ENCODE peak calls at places on chromosomes 16 and 17, in nine cellular contexts. Z is WTC11, S is lower leg skin, R is transverse colon, M is right atrium auricular region, A is cardiac fibroblast, X is astrocyte of the spinal cord, E is cardiac muscle cell, C is lung. O is an unnamed sample.

GRCh38 chr17:78687944-78688343 is 94.1 kb downstream of the CYTH1 start:
- DNase-seq in Z (no peak), S (no peak), R (no peak), M (no peak), A (no peak), X (no peak), E (no peak), C (no peak), O (no peak)

GRCh38 chr16:7025616-7026190 is 306.9 kb upstream of the RBFOX1 start:
- DNase-seq in Z (peak; percentile 40), S (peak; percentile 90), R (peak; percentile 66), M (no peak), A (peak; percentile 27), X (no peak), E (no peak), C (peak; percentile 45), O (peak; percentile 85)

GRCh38 chr17:18159551-18160120 is 24.0 kb upstream of the ALKBH5 start:
- DNase-seq in Z (no peak), S (no peak), R (no peak), M (no peak), A (peak; percentile 25), X (no peak), E (no peak), C (no peak), O (no peak)

GRCh38 chr16:54216268-54217187 is 70.1 kb downstream of the IRX3 start:
- DNase-seq in Z (no peak), S (no peak), R (no peak), M (peak; percentile 80), A (no peak), X (no peak), E (peak; percentile 69), C (no peak), O (no peak)

GRCh38 chr16:87384162-87384999 is 805 bp upstream of the FBXO31 start:
- DNase-seq in Z (peak; percentile 70), S (no peak), R (peak; percentile 65), M (no peak), A (no peak), X (no peak), E (no peak), C (peak; percentile 43), O (no peak)

GRCh38 chr16:59543641-59544040 is 809.5 kb upstream of the GOT2 start:
- DNase-seq in Z (no peak), S (no peak), R (no peak), M (no peak), A (peak; percentile 70), X (peak; percentile 81), E (no peak), C (no peak), O (no peak)

GRCh38 chr17:45003877-45004276 is 35.8 kb upstream of the C1QL1 start:
- DNase-seq in Z (no peak), S (no peak), R (no peak), M (no peak), A (no peak), X (no peak), E (no peak), C (no peak), O (no peak)

GRCh38 chr16:11511328-11511727 is 75.4 kb downstream of the LITAF start:
- DNase-seq in Z (no peak), S (no peak), R (no peak), M (no peak), A (no peak), X (no peak), E (no peak), C (no peak), O (no peak)

GRCh38 chr17:7930841-7931631 is 710 bp downstream of the TRAPPC1 start:
- DNase-seq in Z (no peak), S (no peak), R (no peak), M (no peak), A (no peak), X (peak; percentile 17), E (no peak), C (no peak), O (no peak)

GRCh38 chr17:79949646-79950292 is 85.9 kb downstream of the TBC1D16 start:
- DNase-seq in Z (peak; percentile 82), S (peak; percentile 42), R (no peak), M (no peak), A (no peak), X (no peak), E (no peak), C (no peak), O (no peak)

GRCh38 chr16:1543085-1543896 is 9.8 kb downstream of the TMEM204 start:
- DNase-seq in Z (peak; percentile 41), S (no peak), R (peak; percentile 43), M (peak; percentile 79), A (peak; percentile 93), X (peak; percentile 65), E (peak; percentile 87), C (peak; percentile 61), O (no peak)

GRCh38 chr17:20310481-20310880 is 156.9 kb downstream of the LGALS9B start:
- DNase-seq in Z (no peak), S (no peak), R (no peak), M (no peak), A (no peak), X (no peak), E (no peak), C (no peak), O (no peak)

GRCh38 chr17:34750004-34750403 is 170.6 kb downstream of the TMEM132E start:
- DNase-seq in Z (no peak), S (peak; percentile 15), R (no peak), M (no peak), A (no peak), X (no peak), E (no peak), C (no peak), O (no peak)

GRCh38 chr16:72677662-72678447 is 370.1 kb downstream of the ZFHX3 start:
- DNase-seq in Z (no peak), S (no peak), R (peak; percentile 48), M (no peak), A (peak; percentile 78), X (peak; percentile 41), E (no peak), C (no peak), O (no peak)

GRCh38 chr17:41710472-41711090 is 1.6 kb upstream of the GAST start:
- DNase-seq in Z (no peak), S (no peak), R (no peak), M (no peak), A (peak; percentile 95), X (peak; percentile 70), E (peak; percentile 66), C (no peak), O (no peak)

GRCh38 chr17:75514299-75515228 is 773 bp downstream of the CASKIN2 start:
- DNase-seq in Z (peak; percentile 50), S (no peak), R (peak; percentile 26), M (no peak), A (no peak), X (no peak), E (no peak), C (peak; percentile 38), O (no peak)

GRCh38 chr17:33730131-33730530 is 437.0 kb upstream of the ASIC2 start:
- DNase-seq in Z (no peak), S (no peak), R (no peak), M (no peak), A (no peak), X (no peak), E (no peak), C (no peak), O (no peak)

GRCh38 chr16:4339909-4340308 is 11.2 kb downstream of the PAM16 start:
- DNase-seq in Z (no peak), S (no peak), R (no peak), M (no peak), A (peak; percentile 31), X (peak; percentile 31), E (peak; percentile 71), C (no peak), O (no peak)

DNA sequence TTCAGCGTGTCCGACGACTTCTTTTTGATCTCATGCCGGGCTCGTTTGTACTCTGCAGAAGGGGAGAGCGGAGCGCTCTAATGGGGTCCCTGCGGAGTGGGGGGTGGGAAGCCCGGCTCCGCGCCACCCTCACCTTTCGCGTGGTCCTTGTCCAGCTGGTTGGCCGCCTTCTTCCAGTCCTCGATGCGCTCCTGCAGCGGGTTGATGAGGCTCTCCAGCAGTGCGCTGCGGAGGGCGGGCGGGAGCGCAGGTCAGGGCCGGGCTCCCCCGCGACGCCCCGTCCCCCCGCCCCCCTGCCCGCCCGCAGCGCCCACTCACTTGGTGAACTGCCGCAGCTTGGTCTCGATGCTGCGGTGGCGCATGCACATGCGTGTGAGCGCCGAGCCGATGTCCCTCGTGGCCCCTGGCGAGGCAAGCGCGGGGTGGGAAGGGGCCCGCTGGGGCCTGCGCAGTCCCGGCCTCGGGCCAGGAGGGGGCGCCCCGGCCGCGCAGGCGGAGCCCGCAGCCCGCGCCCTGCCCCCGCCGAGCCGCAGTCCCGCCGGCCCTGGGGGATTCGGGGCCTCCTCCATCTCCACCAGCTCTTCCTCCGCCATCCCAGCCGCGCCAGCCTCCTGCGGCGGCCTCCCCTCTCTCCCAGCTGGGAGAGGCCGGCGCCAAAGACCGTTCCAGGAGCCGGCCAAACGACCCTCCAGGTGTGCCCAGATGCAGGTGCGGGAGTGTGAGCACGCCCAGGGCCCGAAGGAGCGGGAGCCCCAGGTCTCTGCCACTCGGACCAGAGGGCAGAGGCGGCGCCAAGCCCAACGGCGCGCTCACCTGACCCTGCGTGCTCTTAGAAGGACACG is 6.0 kb downstream of the MTSS2 start:
- DNase-seq in Z (peak; percentile 72), S (no peak), R (no peak), M (no peak), A (no peak), X (no peak), E (peak; percentile 37), C (no peak), O (no peak)
- TF ChIP-seq CTCF in Z (peak; percentile 53), S (no peak), R (no peak), M (peak; percentile 75), A (peak; percentile 15), X (peak; percentile 46), E (peak; percentile 37), C (no peak), O (peak; percentile 73)

GRCh38 chr16:67926181-67926742 is 5.4 kb downstream of the CTRL start:
- DNase-seq in Z (peak; percentile 40), S (peak; percentile 86), R (no peak), M (no peak), A (peak; percentile 63), X (peak; percentile 27), E (no peak), C (no peak), O (no peak)
- TF ChIP-seq CTCF in Z (peak; percentile 16), S (no peak), R (no peak), M (no peak), A (peak; percentile 15), X (no peak), E (no peak), C (no peak), O (peak; percentile 32)

GRCh38 chr16:84806256-84806889 is 13.4 kb upstream of the CRISPLD2 start:
- DNase-seq in Z (no peak), S (no peak), R (no peak), M (peak; percentile 78), A (peak; percentile 90), X (peak; percentile 90), E (peak; percentile 89), C (no peak), O (no peak)
- TF ChIP-seq CTCF in Z (no peak), S (no peak), R (no peak), M (no peak), A (no peak), X (no peak), E (no peak), C (no peak), O (no peak)

DNA sequence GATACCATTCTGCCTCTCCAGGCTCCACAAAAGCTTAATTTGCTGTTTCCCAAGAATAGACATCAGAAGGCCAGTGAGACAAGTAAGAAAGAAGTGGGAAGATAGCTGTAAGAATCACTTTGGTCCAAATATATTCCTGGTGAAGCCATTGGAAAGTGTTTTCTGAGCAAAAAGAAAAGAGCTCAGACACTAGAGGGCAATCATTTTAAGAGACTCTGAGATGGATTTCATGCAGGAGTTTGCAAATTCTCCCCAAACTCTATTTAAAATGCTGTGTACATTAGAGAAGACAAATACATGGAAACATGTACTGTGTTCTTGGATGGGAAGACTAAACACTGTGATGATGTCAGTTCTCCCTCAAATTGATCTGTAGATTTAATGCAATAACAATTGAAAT is 8.0 kb upstream of the SLC6A2 start:
- DNase-seq in Z (no peak), S (no peak), R (no peak), M (no peak), A (no peak), X (no peak), E (no peak), C (no peak), O (no peak)
- TF ChIP-seq CTCF in Z (no peak), S (no peak), R (no peak), M (no peak), A (no peak), X (no peak), E (no peak), C (no peak), O (no peak)

O was measured in type B pancreatic cell.